ENCODE peak calls at places on chromosome 15, in six cellular contexts. One of them, this sample, is unnamed.

GRCh38 chr15:100580414-100580813 is 21.6 kb downstream of the LINS1 start:
- DNase-seq in astrocyte of the cerebellum: no peak
- DNase-seq in left ventricle myocardium inferior: no peak
- DNase-seq in brain microvascular endothelial cell: no peak
- DNase-seq in mucosa of descending colon: no peak
- DNase-seq in CD4-positive, alpha-beta T cell: no peak
- DNase-seq in this sample: no peak

GRCh38 chr15:73989001-73989798 is 2.9 kb downstream of the STOML1 start:
- DNase-seq in astrocyte of the cerebellum: peak
- DNase-seq in CD4-positive, alpha-beta T cell: no peak
- DNase-seq in left ventricle myocardium inferior: no peak
- DNase-seq in brain microvascular endothelial cell: peak
- DNase-seq in mucosa of descending colon: no peak
- DNase-seq in this sample: no peak

GRCh38 chr15:83219026-83219425 is 11.4 kb upstream of the HDGFL3 start:
- DNase-seq in brain microvascular endothelial cell: peak
- DNase-seq in astrocyte of the cerebellum: no peak
- DNase-seq in left ventricle myocardium inferior: no peak
- DNase-seq in mucosa of descending colon: no peak
- DNase-seq in CD4-positive, alpha-beta T cell: no peak
- DNase-seq in this sample: no peak

GRCh38 chr15:67945951-67946700 is 106.3 kb upstream of the RNU6-1 start:
- DNase-seq in brain microvascular endothelial cell: peak
- DNase-seq in astrocyte of the cerebellum: no peak
- DNase-seq in CD4-positive, alpha-beta T cell: no peak
- DNase-seq in left ventricle myocardium inferior: no peak
- DNase-seq in mucosa of descending colon: no peak
- DNase-seq in this sample: peak

GRCh38 chr15:65305776-65306175 is 1.3 kb downstream of the RNU5B-1 start:
- DNase-seq in left ventricle myocardium inferior: no peak
- DNase-seq in CD4-positive, alpha-beta T cell: no peak
- DNase-seq in astrocyte of the cerebellum: no peak
- DNase-seq in mucosa of descending colon: no peak
- DNase-seq in brain microvascular endothelial cell: no peak
- DNase-seq in this sample: no peak

GRCh38 chr15:89130194-89130593 is 41.9 kb downstream of the ABHD2 start:
- DNase-seq in astrocyte of the cerebellum: no peak
- DNase-seq in CD4-positive, alpha-beta T cell: no peak
- DNase-seq in left ventricle myocardium inferior: no peak
- DNase-seq in brain microvascular endothelial cell: no peak
- DNase-seq in mucosa of descending colon: no peak
- DNase-seq in this sample: no peak

GRCh38 chr15:22827125-22827524 is 11.3 kb upstream of the NIPA2 start:
- DNase-seq in brain microvascular endothelial cell: no peak
- DNase-seq in left ventricle myocardium inferior: no peak
- DNase-seq in CD4-positive, alpha-beta T cell: no peak
- DNase-seq in astrocyte of the cerebellum: no peak
- DNase-seq in mucosa of descending colon: no peak
- DNase-seq in this sample: no peak

GRCh38 chr15:71752604-71753289 is 57.6 kb upstream of the NR2E3 start:
- DNase-seq in CD4-positive, alpha-beta T cell: no peak
- DNase-seq in brain microvascular endothelial cell: peak
- DNase-seq in left ventricle myocardium inferior: no peak
- DNase-seq in mucosa of descending colon: no peak
- DNase-seq in astrocyte of the cerebellum: peak
- DNase-seq in this sample: peak

GRCh38 chr15:100291106-100291505 is 50.7 kb downstream of the ADAMTS17 start:
- DNase-seq in CD4-positive, alpha-beta T cell: no peak
- DNase-seq in astrocyte of the cerebellum: peak
- DNase-seq in mucosa of descending colon: no peak
- DNase-seq in left ventricle myocardium inferior: no peak
- DNase-seq in brain microvascular endothelial cell: no peak
- DNase-seq in this sample: no peak

GRCh38 chr15:22895465-22896190 is 57.2 kb downstream of the NIPA2 start:
- DNase-seq in brain microvascular endothelial cell: peak
- DNase-seq in CD4-positive, alpha-beta T cell: no peak
- DNase-seq in left ventricle myocardium inferior: no peak
- DNase-seq in astrocyte of the cerebellum: no peak
- DNase-seq in mucosa of descending colon: no peak
- DNase-seq in this sample: no peak

GRCh38 chr15:50435772-50436171 is 11.6 kb downstream of the USP8 start:
- DNase-seq in CD4-positive, alpha-beta T cell: no peak
- DNase-seq in brain microvascular endothelial cell: no peak
- DNase-seq in mucosa of descending colon: no peak
- DNase-seq in left ventricle myocardium inferior: no peak
- DNase-seq in astrocyte of the cerebellum: no peak
- DNase-seq in this sample: no peak

GRCh38 chr15:71806452-71806931 is 3.9 kb upstream of the NR2E3 start:
- DNase-seq in brain microvascular endothelial cell: peak
- DNase-seq in left ventricle myocardium inferior: no peak
- DNase-seq in astrocyte of the cerebellum: no peak
- DNase-seq in CD4-positive, alpha-beta T cell: no peak
- DNase-seq in mucosa of descending colon: no peak
- DNase-seq in this sample: no peak

GRCh38 chr15:70856884-70857546 is 3.1 kb upstream of the LARP6 start:
- DNase-seq in mucosa of descending colon: no peak
- DNase-seq in astrocyte of the cerebellum: peak
- DNase-seq in brain microvascular endothelial cell: peak
- DNase-seq in CD4-positive, alpha-beta T cell: no peak
- DNase-seq in left ventricle myocardium inferior: peak
- DNase-seq in this sample: peak

GRCh38 chr15:31558840-31559239 is 232.2 kb downstream of the KLF13 start:
- DNase-seq in CD4-positive, alpha-beta T cell: no peak
- DNase-seq in astrocyte of the cerebellum: no peak
- DNase-seq in mucosa of descending colon: no peak
- DNase-seq in brain microvascular endothelial cell: no peak
- DNase-seq in left ventricle myocardium inferior: no peak
- DNase-seq in this sample: no peak

GRCh38 chr15:38028869-38029268 is 94.4 kb downstream of the TMCO5A start:
- DNase-seq in left ventricle myocardium inferior: no peak
- DNase-seq in CD4-positive, alpha-beta T cell: no peak
- DNase-seq in brain microvascular endothelial cell: no peak
- DNase-seq in mucosa of descending colon: no peak
- DNase-seq in astrocyte of the cerebellum: no peak
- DNase-seq in this sample: no peak

GRCh38 chr15:101048191-101049011 is 129.2 kb downstream of the LRRK1 start:
- DNase-seq in astrocyte of the cerebellum: no peak
- DNase-seq in left ventricle myocardium inferior: no peak
- DNase-seq in brain microvascular endothelial cell: no peak
- DNase-seq in mucosa of descending colon: no peak
- DNase-seq in CD4-positive, alpha-beta T cell: no peak
- DNase-seq in this sample: no peak

GRCh38 chr15:48084759-48085420 is 35.9 kb upstream of the SLC24A5 start:
- DNase-seq in astrocyte of the cerebellum: peak
- DNase-seq in brain microvascular endothelial cell: peak
- DNase-seq in mucosa of descending colon: no peak
- DNase-seq in CD4-positive, alpha-beta T cell: no peak
- DNase-seq in left ventricle myocardium inferior: no peak
- DNase-seq in this sample: no peak

GRCh38 chr15:71448688-71449114 is 333.4 kb downstream of the THSD4 start:
- DNase-seq in CD4-positive, alpha-beta T cell: no peak
- DNase-seq in brain microvascular endothelial cell: peak
- DNase-seq in mucosa of descending colon: no peak
- DNase-seq in astrocyte of the cerebellum: peak
- DNase-seq in left ventricle myocardium inferior: no peak
- DNase-seq in this sample: peak

GRCh38 chr15:40253179-40253790 is 14.4 kb downstream of the PAK6 start:
- DNase-seq in mucosa of descending colon: peak
- DNase-seq in CD4-positive, alpha-beta T cell: no peak
- DNase-seq in brain microvascular endothelial cell: no peak
- DNase-seq in left ventricle myocardium inferior: no peak
- DNase-seq in astrocyte of the cerebellum: no peak
- DNase-seq in this sample: no peak

GRCh38 chr15:99547474-99547873 is 18.3 kb upstream of the MEF2A start:
- DNase-seq in CD4-positive, alpha-beta T cell: no peak
- DNase-seq in astrocyte of the cerebellum: no peak
- DNase-seq in mucosa of descending colon: no peak
- DNase-seq in brain microvascular endothelial cell: no peak
- DNase-seq in left ventricle myocardium inferior: no peak
- DNase-seq in this sample: no peak

GRCh38 chr15:92051726-92052125 is 198.2 kb downstream of the SLCO3A1 start:
- DNase-seq in mucosa of descending colon: no peak
- DNase-seq in brain microvascular endothelial cell: no peak
- DNase-seq in CD4-positive, alpha-beta T cell: no peak
- DNase-seq in left ventricle myocardium inferior: no peak
- DNase-seq in astrocyte of the cerebellum: no peak
- DNase-seq in this sample: no peak

GRCh38 chr15:92050220-92050898 is 196.9 kb downstream of the SLCO3A1 start:
- DNase-seq in left ventricle myocardium inferior: no peak
- DNase-seq in mucosa of descending colon: no peak
- DNase-seq in CD4-positive, alpha-beta T cell: no peak
- DNase-seq in brain microvascular endothelial cell: no peak
- DNase-seq in astrocyte of the cerebellum: no peak
- DNase-seq in this sample: no peak

GRCh38 chr15:92049290-92050008 is 195.9 kb downstream of the SLCO3A1 start:
- DNase-seq in brain microvascular endothelial cell: no peak
- DNase-seq in astrocyte of the cerebellum: no peak
- DNase-seq in left ventricle myocardium inferior: no peak
- DNase-seq in mucosa of descending colon: no peak
- DNase-seq in CD4-positive, alpha-beta T cell: no peak
- DNase-seq in this sample: no peak

GRCh38 chr15:92056875-92057274 is 203.4 kb downstream of the SLCO3A1 start:
- DNase-seq in CD4-positive, alpha-beta T cell: no peak
- DNase-seq in mucosa of descending colon: no peak
- DNase-seq in left ventricle myocardium inferior: no peak
- DNase-seq in brain microvascular endothelial cell: no peak
- DNase-seq in astrocyte of the cerebellum: no peak
- DNase-seq in this sample: no peak

GRCh38 chr15:92053727-92054316 is 200.3 kb downstream of the SLCO3A1 start:
- DNase-seq in CD4-positive, alpha-beta T cell: no peak
- DNase-seq in left ventricle myocardium inferior: no peak
- DNase-seq in mucosa of descending colon: no peak
- DNase-seq in brain microvascular endothelial cell: no peak
- DNase-seq in astrocyte of the cerebellum: no peak
- DNase-seq in this sample: no peak
- TF ChIP-seq CTCF in CD4-positive, alpha-beta T cell: no peak
- TF ChIP-seq CTCF in left ventricle myocardium inferior: peak
- TF ChIP-seq CTCF in mucosa of descending colon: no peak
- TF ChIP-seq CTCF in brain microvascular endothelial cell: peak
- TF ChIP-seq CTCF in astrocyte of the cerebellum: peak
- TF ChIP-seq CTCF in this sample: peak

GRCh38 chr15:80936288-80937078 is 53.1 kb downstream of the MESD start:
- DNase-seq in brain microvascular endothelial cell: no peak
- DNase-seq in CD4-positive, alpha-beta T cell: no peak
- DNase-seq in astrocyte of the cerebellum: no peak
- DNase-seq in mucosa of descending colon: no peak
- DNase-seq in left ventricle myocardium inferior: no peak
- DNase-seq in this sample: no peak
- TF ChIP-seq CTCF in brain microvascular endothelial cell: no peak
- TF ChIP-seq CTCF in CD4-positive, alpha-beta T cell: no peak
- TF ChIP-seq CTCF in astrocyte of the cerebellum: no peak
- TF ChIP-seq CTCF in mucosa of descending colon: no peak
- TF ChIP-seq CTCF in left ventricle myocardium inferior: no peak
- TF ChIP-seq CTCF in this sample: no peak

DNA sequence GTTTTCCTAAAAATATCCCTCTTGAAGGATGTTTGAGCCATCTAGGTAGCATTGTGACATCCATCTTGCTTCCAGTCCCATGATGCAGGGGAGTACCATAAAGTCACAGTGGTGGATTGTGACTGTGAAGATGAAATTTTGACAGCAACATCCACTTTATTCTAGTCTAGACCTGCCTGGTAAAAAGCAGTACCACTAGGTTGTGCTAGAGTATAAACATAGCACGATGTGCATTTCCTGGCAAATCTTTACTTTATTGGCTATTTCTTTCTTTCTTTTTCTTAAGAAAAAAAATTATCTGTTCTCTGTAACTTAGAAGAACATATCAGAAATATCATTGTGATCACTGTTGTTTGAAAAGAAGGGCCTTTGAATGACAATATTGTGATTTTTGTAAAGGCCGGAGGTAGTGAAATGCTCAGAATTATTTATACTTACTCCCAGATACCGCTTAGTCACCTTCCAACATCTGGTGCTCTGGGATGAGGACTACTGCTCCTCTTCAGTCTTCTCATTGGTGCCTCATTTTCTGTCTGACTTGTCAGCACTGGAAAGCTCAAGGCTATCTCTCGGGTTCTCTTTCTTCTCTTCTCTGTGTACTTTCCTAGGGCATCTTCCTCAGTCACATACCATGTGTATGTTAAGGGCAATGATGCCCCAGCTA is 35.6 kb downstream of the AGBL1 start:
- DNase-seq in mucosa of descending colon: no peak
- DNase-seq in brain microvascular endothelial cell: no peak
- DNase-seq in CD4-positive, alpha-beta T cell: no peak
- DNase-seq in astrocyte of the cerebellum: no peak
- DNase-seq in left ventricle myocardium inferior: no peak
- DNase-seq in this sample: no peak
- TF ChIP-seq CTCF in mucosa of descending colon: no peak
- TF ChIP-seq CTCF in brain microvascular endothelial cell: no peak
- TF ChIP-seq CTCF in CD4-positive, alpha-beta T cell: no peak
- TF ChIP-seq CTCF in astrocyte of the cerebellum: no peak
- TF ChIP-seq CTCF in left ventricle myocardium inferior: peak
- TF ChIP-seq CTCF in this sample: no peak

DNA sequence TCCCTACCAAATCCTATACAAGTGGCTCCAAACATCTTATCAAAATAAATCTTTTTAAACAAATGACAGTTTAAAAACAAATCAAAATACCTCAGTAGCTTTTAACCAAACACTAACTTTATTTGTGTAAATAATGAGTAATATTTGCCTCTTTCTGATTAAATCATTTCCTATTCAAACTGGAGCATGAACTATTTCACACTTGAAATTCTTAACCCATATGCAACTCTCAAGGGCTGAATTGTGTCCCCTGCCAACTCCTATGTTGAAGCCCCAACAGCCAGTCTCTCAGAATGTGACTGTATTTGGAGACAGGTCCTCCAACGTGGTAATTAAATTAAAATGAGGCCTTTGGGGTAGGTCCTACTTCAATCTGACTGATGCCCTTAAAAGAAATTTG is 55.9 kb upstream of the MCTP2 start:
- DNase-seq in CD4-positive, alpha-beta T cell: no peak
- DNase-seq in brain microvascular endothelial cell: no peak
- DNase-seq in left ventricle myocardium inferior: no peak
- DNase-seq in mucosa of descending colon: no peak
- DNase-seq in astrocyte of the cerebellum: no peak
- DNase-seq in this sample: no peak
- TF ChIP-seq CTCF in CD4-positive, alpha-beta T cell: no peak
- TF ChIP-seq CTCF in brain microvascular endothelial cell: no peak
- TF ChIP-seq CTCF in left ventricle myocardium inferior: no peak
- TF ChIP-seq CTCF in mucosa of descending colon: no peak
- TF ChIP-seq CTCF in astrocyte of the cerebellum: no peak
- TF ChIP-seq CTCF in this sample: no peak

DNA sequence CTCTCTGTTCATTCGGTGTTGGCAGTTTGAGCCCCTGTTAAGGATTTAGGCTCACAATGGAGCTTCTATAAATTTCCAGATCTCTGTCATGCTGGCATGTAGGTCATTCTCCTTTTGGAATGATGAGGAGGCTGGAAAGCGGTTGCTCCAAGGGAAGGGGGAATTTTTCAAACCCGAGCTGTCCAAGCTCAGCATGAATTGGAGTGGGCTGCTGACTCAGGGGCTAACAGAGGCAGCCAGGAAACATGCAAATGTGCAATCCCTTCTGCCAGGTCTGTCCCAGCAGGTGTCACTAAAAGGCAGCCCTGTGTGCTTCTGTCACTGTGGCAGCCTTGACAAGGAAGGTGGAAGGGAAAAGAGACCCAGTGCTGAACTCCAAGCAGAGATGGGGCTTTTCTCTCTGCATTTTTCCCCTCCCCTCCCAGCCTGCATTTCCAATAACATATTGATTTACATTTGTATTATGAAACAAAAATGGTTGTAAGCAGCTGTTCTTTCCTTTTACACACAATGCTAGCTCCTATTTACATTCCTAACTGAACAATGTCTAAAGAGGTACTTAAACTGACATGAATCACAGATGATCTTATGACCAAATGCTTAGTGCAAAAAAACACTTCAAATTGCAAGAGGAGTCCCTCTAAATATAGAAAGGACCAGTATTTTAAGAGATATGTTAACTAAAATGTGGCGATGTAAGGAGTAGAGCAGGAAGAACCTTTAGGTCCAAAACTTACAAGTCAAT is 84.4 kb upstream of the ATP10A start:
- DNase-seq in mucosa of descending colon: no peak
- DNase-seq in astrocyte of the cerebellum: no peak
- DNase-seq in CD4-positive, alpha-beta T cell: no peak
- DNase-seq in brain microvascular endothelial cell: no peak
- DNase-seq in left ventricle myocardium inferior: no peak
- DNase-seq in this sample: no peak
- TF ChIP-seq CTCF in mucosa of descending colon: no peak
- TF ChIP-seq CTCF in astrocyte of the cerebellum: no peak
- TF ChIP-seq CTCF in CD4-positive, alpha-beta T cell: no peak
- TF ChIP-seq CTCF in brain microvascular endothelial cell: no peak
- TF ChIP-seq CTCF in left ventricle myocardium inferior: no peak
- TF ChIP-seq CTCF in this sample: no peak

This sample was measured in AG09319.